ENCODE peak calls at places on chromosome 19, in ten cellular contexts. One of them, this sample, is unnamed.
A peak's percentile ranks its signal among the peaks of the same experiment; 100 is the strongest.

GRCh38 chr19:42117076-42117475 is 15.2 kb downstream of the POU2F2 start:
- DNase-seq in fibroblast of gingiva: no peak
- DNase-seq in lower leg skin: no peak
- DNase-seq in GM04503: no peak
- DNase-seq in neuronal stem cell: no peak
- DNase-seq in cardiac fibroblast: no peak
- DNase-seq in amygdala: no peak
- DNase-seq in NAMALWA: no peak
- DNase-seq in T-helper 17 cell: no peak
- DNase-seq in AG08395: no peak
- DNase-seq in this sample: no peak

GRCh38 chr19:55088543-55089265 is 13.0 kb downstream of the EPS8L1 start:
- DNase-seq in NAMALWA: peak; percentile 85
- DNase-seq in neuronal stem cell: peak; percentile 92
- DNase-seq in fibroblast of gingiva: peak; percentile 39
- DNase-seq in lower leg skin: no peak
- DNase-seq in cardiac fibroblast: peak; percentile 73
- DNase-seq in T-helper 17 cell: peak; percentile 77
- DNase-seq in GM04503: no peak
- DNase-seq in amygdala: peak; percentile 30
- DNase-seq in AG08395: peak; percentile 79
- DNase-seq in this sample: peak; percentile 48

GRCh38 chr19:40716031-40716654 is 543 bp downstream of the COQ8B start:
- DNase-seq in T-helper 17 cell: no peak
- DNase-seq in NAMALWA: peak; percentile 65
- DNase-seq in amygdala: no peak
- DNase-seq in GM04503: no peak
- DNase-seq in neuronal stem cell: no peak
- DNase-seq in fibroblast of gingiva: no peak
- DNase-seq in cardiac fibroblast: no peak
- DNase-seq in AG08395: no peak
- DNase-seq in lower leg skin: peak; percentile 76
- DNase-seq in this sample: peak; percentile 64

GRCh38 chr19:7176792-7177191 is 107.3 kb downstream of the ZNF557 start:
- DNase-seq in AG08395: no peak
- DNase-seq in GM04503: no peak
- DNase-seq in fibroblast of gingiva: no peak
- DNase-seq in T-helper 17 cell: no peak
- DNase-seq in amygdala: no peak
- DNase-seq in NAMALWA: no peak
- DNase-seq in cardiac fibroblast: no peak
- DNase-seq in neuronal stem cell: no peak
- DNase-seq in lower leg skin: no peak
- DNase-seq in this sample: no peak

GRCh38 chr19:55321466-55321865 is 3.7 kb downstream of the TMEM150B start:
- DNase-seq in amygdala: no peak
- DNase-seq in cardiac fibroblast: no peak
- DNase-seq in GM04503: no peak
- DNase-seq in neuronal stem cell: no peak
- DNase-seq in AG08395: no peak
- DNase-seq in T-helper 17 cell: no peak
- DNase-seq in NAMALWA: no peak
- DNase-seq in fibroblast of gingiva: no peak
- DNase-seq in lower leg skin: no peak
- DNase-seq in this sample: no peak

GRCh38 chr19:43683905-43684304 is 13.9 kb upstream of the PLAUR start:
- DNase-seq in cardiac fibroblast: no peak
- DNase-seq in lower leg skin: no peak
- DNase-seq in GM04503: no peak
- DNase-seq in T-helper 17 cell: no peak
- DNase-seq in fibroblast of gingiva: no peak
- DNase-seq in amygdala: no peak
- DNase-seq in AG08395: no peak
- DNase-seq in NAMALWA: no peak
- DNase-seq in neuronal stem cell: no peak
- DNase-seq in this sample: no peak

GRCh38 chr19:53951436-53951835 is 11.3 kb upstream of the CACNG8 start:
- DNase-seq in cardiac fibroblast: no peak
- DNase-seq in fibroblast of gingiva: no peak
- DNase-seq in GM04503: no peak
- DNase-seq in amygdala: no peak
- DNase-seq in T-helper 17 cell: no peak
- DNase-seq in neuronal stem cell: no peak
- DNase-seq in lower leg skin: no peak
- DNase-seq in NAMALWA: no peak
- DNase-seq in AG08395: no peak
- DNase-seq in this sample: no peak

GRCh38 chr19:41860419-41861097 is 503 bp downstream of the RPS19 start:
- DNase-seq in amygdala: no peak
- DNase-seq in GM04503: no peak
- DNase-seq in T-helper 17 cell: no peak
- DNase-seq in cardiac fibroblast: peak; percentile 44
- DNase-seq in fibroblast of gingiva: peak; percentile 21
- DNase-seq in AG08395: no peak
- DNase-seq in neuronal stem cell: no peak
- DNase-seq in lower leg skin: peak; percentile 33
- DNase-seq in NAMALWA: peak; percentile 45
- DNase-seq in this sample: no peak

GRCh38 chr19:6103217-6103644 is 7.1 kb downstream of the RFX2 start:
- DNase-seq in T-helper 17 cell: no peak
- DNase-seq in cardiac fibroblast: peak; percentile 97
- DNase-seq in GM04503: peak; percentile 97
- DNase-seq in amygdala: peak; percentile 40
- DNase-seq in lower leg skin: peak; percentile 86
- DNase-seq in AG08395: peak; percentile 89
- DNase-seq in NAMALWA: no peak
- DNase-seq in neuronal stem cell: no peak
- DNase-seq in fibroblast of gingiva: peak; percentile 98
- DNase-seq in this sample: no peak

GRCh38 chr19:44658069-44658727 is 13.1 kb upstream of the CEACAM19 start:
- DNase-seq in T-helper 17 cell: no peak
- DNase-seq in GM04503: no peak
- DNase-seq in NAMALWA: peak; percentile 44
- DNase-seq in neuronal stem cell: no peak
- DNase-seq in amygdala: no peak
- DNase-seq in AG08395: no peak
- DNase-seq in fibroblast of gingiva: no peak
- DNase-seq in cardiac fibroblast: no peak
- DNase-seq in lower leg skin: no peak
- DNase-seq in this sample: no peak

GRCh38 chr19:56141416-56141992 is 417 bp downstream of the ZNF444 start:
- DNase-seq in cardiac fibroblast: no peak
- DNase-seq in AG08395: peak; percentile 35
- DNase-seq in T-helper 17 cell: peak; percentile 23
- DNase-seq in fibroblast of gingiva: no peak
- DNase-seq in neuronal stem cell: no peak
- DNase-seq in GM04503: no peak
- DNase-seq in lower leg skin: no peak
- DNase-seq in amygdala: no peak
- DNase-seq in NAMALWA: peak; percentile 25
- DNase-seq in this sample: no peak

GRCh38 chr19:16470911-16471811 is 609 bp downstream of the EPS15L1 start:
- DNase-seq in amygdala: peak; percentile 46
- DNase-seq in NAMALWA: peak; percentile 50
- DNase-seq in neuronal stem cell: no peak
- DNase-seq in fibroblast of gingiva: peak; percentile 34
- DNase-seq in cardiac fibroblast: peak; percentile 44
- DNase-seq in AG08395: peak; percentile 50
- DNase-seq in T-helper 17 cell: no peak
- DNase-seq in GM04503: no peak
- DNase-seq in lower leg skin: no peak
- DNase-seq in this sample: no peak

GRCh38 chr19:5038631-5039271 is 69.8 kb downstream of the KDM4B start:
- DNase-seq in amygdala: no peak
- DNase-seq in T-helper 17 cell: no peak
- DNase-seq in NAMALWA: peak; percentile 63
- DNase-seq in GM04503: no peak
- DNase-seq in lower leg skin: no peak
- DNase-seq in fibroblast of gingiva: no peak
- DNase-seq in cardiac fibroblast: peak; percentile 41
- DNase-seq in AG08395: peak; percentile 51
- DNase-seq in neuronal stem cell: no peak
- DNase-seq in this sample: no peak

GRCh38 chr19:47994209-47994802 is at the start of gene ELSPBP1:
- DNase-seq in GM04503: no peak
- DNase-seq in AG08395: no peak
- DNase-seq in fibroblast of gingiva: no peak
- DNase-seq in T-helper 17 cell: no peak
- DNase-seq in neuronal stem cell: no peak
- DNase-seq in amygdala: no peak
- DNase-seq in NAMALWA: no peak
- DNase-seq in cardiac fibroblast: no peak
- DNase-seq in lower leg skin: no peak
- DNase-seq in this sample: no peak

GRCh38 chr19:9673912-9674668 is 810 bp downstream of the ZNF562 start:
- DNase-seq in cardiac fibroblast: peak; percentile 6
- DNase-seq in GM04503: no peak
- DNase-seq in T-helper 17 cell: no peak
- DNase-seq in amygdala: no peak
- DNase-seq in neuronal stem cell: no peak
- DNase-seq in NAMALWA: peak; percentile 14
- DNase-seq in fibroblast of gingiva: no peak
- DNase-seq in AG08395: no peak
- DNase-seq in lower leg skin: no peak
- DNase-seq in this sample: no peak

GRCh38 chr19:55287361-55288079 is 3.7 kb downstream of the BRSK1 start:
- DNase-seq in GM04503: no peak
- DNase-seq in AG08395: no peak
- DNase-seq in cardiac fibroblast: no peak
- DNase-seq in fibroblast of gingiva: no peak
- DNase-seq in NAMALWA: no peak
- DNase-seq in lower leg skin: no peak
- DNase-seq in T-helper 17 cell: no peak
- DNase-seq in neuronal stem cell: no peak
- DNase-seq in amygdala: peak; percentile 94
- DNase-seq in this sample: no peak

GRCh38 chr19:49339364-49340068 is 4.3 kb downstream of the CD37 start:
- DNase-seq in cardiac fibroblast: peak; percentile 92
- DNase-seq in amygdala: peak; percentile 85
- DNase-seq in lower leg skin: peak; percentile 85
- DNase-seq in GM04503: no peak
- DNase-seq in AG08395: peak; percentile 94
- DNase-seq in neuronal stem cell: peak; percentile 89
- DNase-seq in T-helper 17 cell: no peak
- DNase-seq in fibroblast of gingiva: peak; percentile 87
- DNase-seq in NAMALWA: no peak
- DNase-seq in this sample: no peak

GRCh38 chr19:5891938-5892771 is 11.4 kb downstream of the NDUFA11 start:
- DNase-seq in NAMALWA: no peak
- DNase-seq in AG08395: peak; percentile 50
- DNase-seq in amygdala: no peak
- DNase-seq in cardiac fibroblast: peak; percentile 57
- DNase-seq in fibroblast of gingiva: peak; percentile 29
- DNase-seq in neuronal stem cell: peak; percentile 48
- DNase-seq in T-helper 17 cell: no peak
- DNase-seq in lower leg skin: no peak
- DNase-seq in GM04503: no peak
- DNase-seq in this sample: no peak

GRCh38 chr19:1170938-1171754 is 2.9 kb downstream of the SBNO2 start:
- DNase-seq in lower leg skin: no peak
- DNase-seq in GM04503: no peak
- DNase-seq in amygdala: no peak
- DNase-seq in T-helper 17 cell: no peak
- DNase-seq in neuronal stem cell: no peak
- DNase-seq in cardiac fibroblast: no peak
- DNase-seq in fibroblast of gingiva: no peak
- DNase-seq in AG08395: no peak
- DNase-seq in NAMALWA: no peak
- DNase-seq in this sample: no peak

GRCh38 chr19:44696939-44697669 is 1.8 kb upstream of the CEACAM16 start:
- DNase-seq in AG08395: no peak
- DNase-seq in GM04503: no peak
- DNase-seq in lower leg skin: no peak
- DNase-seq in fibroblast of gingiva: no peak
- DNase-seq in cardiac fibroblast: no peak
- DNase-seq in NAMALWA: no peak
- DNase-seq in amygdala: no peak
- DNase-seq in neuronal stem cell: no peak
- DNase-seq in T-helper 17 cell: no peak
- DNase-seq in this sample: no peak

GRCh38 chr19:50928841-50929240 is 17.6 kb upstream of the KLK4 start:
- DNase-seq in AG08395: no peak
- DNase-seq in cardiac fibroblast: no peak
- DNase-seq in GM04503: no peak
- DNase-seq in amygdala: no peak
- DNase-seq in neuronal stem cell: no peak
- DNase-seq in NAMALWA: peak; percentile 39
- DNase-seq in T-helper 17 cell: no peak
- DNase-seq in lower leg skin: no peak
- DNase-seq in fibroblast of gingiva: no peak
- DNase-seq in this sample: no peak

GRCh38 chr19:45798995-45799517 is 6.4 kb upstream of the DMWD start:
- DNase-seq in neuronal stem cell: no peak
- DNase-seq in amygdala: peak; percentile 45
- DNase-seq in GM04503: peak; percentile 67
- DNase-seq in fibroblast of gingiva: peak; percentile 82
- DNase-seq in lower leg skin: no peak
- DNase-seq in T-helper 17 cell: peak; percentile 42
- DNase-seq in NAMALWA: peak; percentile 91
- DNase-seq in AG08395: peak; percentile 90
- DNase-seq in cardiac fibroblast: peak; percentile 90
- DNase-seq in this sample: peak; percentile 53

GRCh38 chr19:40192758-40193586 is 1.7 kb downstream of the MAP3K10 start:
- DNase-seq in GM04503: no peak
- DNase-seq in NAMALWA: no peak
- DNase-seq in amygdala: no peak
- DNase-seq in lower leg skin: no peak
- DNase-seq in AG08395: no peak
- DNase-seq in T-helper 17 cell: no peak
- DNase-seq in cardiac fibroblast: no peak
- DNase-seq in neuronal stem cell: no peak
- DNase-seq in fibroblast of gingiva: no peak
- DNase-seq in this sample: no peak

This sample was measured in effector memory CD4-positive, alpha-beta T cell.